ENCODE peak calls at places on chromosome 12, in nine cellular contexts. G is GM12865, D is AG10803, Q is endothelial cell, U is tibial nerve, C is Peyer's patch, V is left ventricle myocardium inferior, Y is Calu3, T is nephron progenitor cell. X is an unnamed sample.

GRCh38 chr12:3537916-3538690 is 47.1 kb downstream of the PRMT8 start:
- DNase-seq in G (no peak), D (no peak), Q (no peak), U (no peak), C (no peak), V (no peak), Y (no peak), T (no peak), X (no peak)

GRCh38 chr12:8038659-8039114 is 6.2 kb downstream of the FOXJ2 start:
- DNase-seq in G (no peak), D (peak; percentile 53), Q (no peak), U (no peak), C (peak; percentile 62), V (peak; percentile 62), Y (peak; percentile 37), T (peak; percentile 53), X (peak; percentile 61)

GRCh38 chr12:117874842-117875434 is 93.9 kb downstream of the KSR2 start:
- DNase-seq in G (peak; percentile 77), D (peak; percentile 62), Q (peak; percentile 87), U (peak; percentile 66), C (peak; percentile 78), V (peak; percentile 63), Y (peak; percentile 87), T (peak; percentile 83), X (peak; percentile 84)

GRCh38 chr12:58703911-58704310 is 216.4 kb downstream of the LRIG3 start:
- DNase-seq in G (no peak), D (peak; percentile 93), Q (no peak), U (no peak), C (no peak), V (no peak), Y (no peak), T (no peak), X (no peak)

GRCh38 chr12:65825573-65826512 is 1.6 kb downstream of the HMGA2 start:
- DNase-seq in G (peak; percentile 24), D (peak; percentile 44), Q (peak; percentile 60), U (no peak), C (peak; percentile 73), V (no peak), Y (peak; percentile 46), T (peak; percentile 57), X (peak; percentile 65)

GRCh38 chr12:71938728-71939385 is at the start of gene TPH2:
- DNase-seq in G (peak; percentile 62), D (peak; percentile 31), Q (peak; percentile 96), U (no peak), C (no peak), V (peak; percentile 20), Y (peak; percentile 82), T (peak; percentile 96), X (peak; percentile 82)

GRCh38 chr12:19912996-19913395 is 455.3 kb upstream of the PDE3A start:
- DNase-seq in G (no peak), D (no peak), Q (no peak), U (no peak), C (peak; percentile 59), V (no peak), Y (no peak), T (no peak), X (no peak)

GRCh38 chr12:121799175-121799841 is 4.5 kb upstream of the SETD1B start:
- DNase-seq in G (peak; percentile 84), D (peak; percentile 92), Q (no peak), U (peak; percentile 63), C (peak; percentile 79), V (peak; percentile 78), Y (peak; percentile 72), T (peak; percentile 57), X (peak; percentile 71)

DNA sequence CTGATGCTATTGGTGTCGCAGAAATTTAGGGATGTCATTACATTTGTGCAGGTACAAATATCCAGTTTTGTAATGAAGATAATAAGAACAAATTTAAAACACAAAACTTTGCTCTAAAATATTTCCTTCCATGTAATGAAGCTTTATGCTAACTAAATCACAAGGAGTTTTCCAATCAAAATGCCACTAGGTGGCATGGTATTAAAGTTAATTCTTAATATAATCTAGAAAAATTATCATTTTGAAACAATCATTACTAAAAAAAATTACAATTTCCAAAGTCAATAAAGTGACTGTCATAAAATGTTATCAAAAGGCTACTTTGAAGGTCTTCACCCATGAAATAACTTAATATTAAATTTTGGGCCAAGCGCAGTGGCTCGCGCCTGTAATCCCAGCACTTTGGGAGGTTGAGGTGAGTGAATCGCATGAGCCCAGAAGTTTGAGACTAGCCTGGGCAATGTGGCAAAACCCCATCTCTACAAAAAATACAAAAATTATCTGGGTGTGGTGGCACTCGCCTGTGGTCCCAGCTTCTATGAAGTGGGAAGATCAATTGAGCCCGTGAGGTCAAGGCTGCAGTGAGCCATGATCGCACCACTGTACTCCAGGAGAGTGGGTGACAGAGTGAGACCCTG is 77.4 kb downstream of the KIF21A start:
- DNase-seq in G (no peak), D (no peak), Q (no peak), U (no peak), C (no peak), V (no peak), Y (no peak), T (no peak), X (no peak)
- TF ChIP-seq CTCF in G (no peak), D (peak; percentile 31), Q (no peak), U (no peak), C (no peak), V (peak; percentile 37), Y (no peak), T (no peak), X (no peak)

DNA sequence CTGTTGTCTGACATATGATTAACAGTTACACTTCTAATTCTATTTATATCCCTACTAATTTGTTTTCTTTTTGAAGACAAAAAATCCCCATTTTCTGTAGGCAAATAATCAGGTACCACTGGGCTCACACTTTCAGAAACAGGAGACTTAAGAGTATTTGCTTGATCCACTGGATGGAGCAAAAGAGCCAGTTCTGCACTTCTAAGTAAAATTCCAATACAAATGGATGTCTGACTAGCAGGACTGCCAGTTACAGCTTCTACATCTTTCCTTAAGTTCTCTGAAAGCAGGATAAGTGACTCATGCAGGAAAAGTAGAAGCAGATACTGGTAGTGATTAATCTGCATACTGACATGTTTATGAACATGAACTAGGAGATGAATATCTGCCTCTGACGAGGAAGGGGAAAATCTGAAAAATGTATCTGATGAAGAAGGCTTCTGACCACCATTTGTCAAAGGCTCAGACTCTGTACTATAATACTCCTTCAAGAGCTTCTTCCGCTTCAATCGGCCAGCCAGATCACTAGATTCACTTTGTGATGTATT is 73.8 kb upstream of the ANKS1B start:
- DNase-seq in G (peak; percentile 42), D (peak; percentile 91), Q (no peak), U (no peak), C (no peak), V (no peak), Y (no peak), T (no peak), X (no peak)
- TF ChIP-seq CTCF in G (peak; percentile 2), D (peak; percentile 70), Q (no peak), U (no peak), C (no peak), V (no peak), Y (no peak), T (no peak), X (no peak)

GRCh38 chr12:51969643-51970042 is 18.1 kb downstream of the ACVR1B start:
- DNase-seq in G (no peak), D (no peak), Q (no peak), U (no peak), C (no peak), V (no peak), Y (no peak), T (no peak), X (no peak)

GRCh38 chr12:51971679-51972423 is 20.4 kb downstream of the ACVR1B start:
- DNase-seq in G (peak; percentile 59), D (peak; percentile 39), Q (no peak), U (no peak), C (no peak), V (no peak), Y (no peak), T (no peak), X (no peak)

GRCh38 chr12:51972849-51973273 is 21.4 kb downstream of the ACVR1B start:
- DNase-seq in G (no peak), D (peak; percentile 72), Q (no peak), U (peak; percentile 35), C (no peak), V (peak; percentile 46), Y (no peak), T (no peak), X (no peak)

GRCh38 chr12:51972424-51972812 is 20.9 kb downstream of the ACVR1B start:
- DNase-seq in G (no peak), D (no peak), Q (no peak), U (no peak), C (no peak), V (no peak), Y (no peak), T (no peak), X (no peak)

DNA sequence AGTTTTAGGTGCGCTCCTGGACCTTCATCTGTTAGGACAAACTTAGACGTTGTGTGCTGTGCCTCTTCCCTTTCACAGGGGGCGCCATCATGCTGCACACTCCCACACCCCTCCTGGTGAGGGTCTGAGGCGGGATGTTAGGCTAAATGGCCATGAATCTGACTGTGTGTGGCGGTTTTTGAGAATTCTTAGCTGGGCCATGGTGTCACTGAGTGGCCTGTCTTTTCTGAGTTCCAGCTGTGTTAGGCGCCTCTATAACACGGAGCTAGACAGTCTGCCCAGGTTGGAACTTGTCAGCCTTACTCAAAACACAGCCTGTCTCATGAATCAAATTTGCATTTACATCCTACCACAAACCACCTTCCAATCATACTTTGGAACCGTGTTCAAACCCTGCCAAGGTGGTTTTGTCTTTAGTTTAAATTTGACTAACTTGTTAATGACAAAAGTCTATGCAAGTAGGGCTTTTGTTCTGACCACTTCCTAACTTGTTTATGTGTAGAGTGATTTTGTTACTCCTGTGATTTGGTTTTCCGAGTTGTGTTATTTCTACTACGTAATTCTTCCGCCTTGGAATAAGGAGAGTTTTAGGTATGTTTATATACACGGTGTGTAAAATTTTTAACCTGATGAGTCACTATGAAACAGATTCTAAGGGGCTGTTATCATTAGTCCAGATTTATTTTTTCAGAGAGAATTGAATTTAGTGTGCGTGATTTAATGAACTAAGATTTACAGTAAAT is 19.6 kb downstream of the ACVR1B start:
- DNase-seq in G (peak; percentile 89), D (no peak), Q (peak; percentile 46), U (no peak), C (no peak), V (no peak), Y (peak; percentile 41), T (peak; percentile 31), X (peak; percentile 35)
- TF ChIP-seq CTCF in G (peak; percentile 51), D (peak; percentile 21), Q (peak; percentile 71), U (no peak), C (peak; percentile 52), V (peak; percentile 37), Y (peak; percentile 70), T (peak; percentile 59), X (peak; percentile 70)

GRCh38 chr12:91630906-91631305 is 448.3 kb upstream of the DCN start:
- DNase-seq in G (no peak), D (no peak), Q (no peak), U (peak; percentile 17), C (no peak), V (no peak), Y (no peak), T (no peak), X (no peak)

GRCh38 chr12:91628656-91629055 is 446.0 kb upstream of the DCN start:
- DNase-seq in G (no peak), D (peak; percentile 57), Q (no peak), U (no peak), C (no peak), V (no peak), Y (no peak), T (no peak), X (no peak)

GRCh38 chr12:91627225-91627624 is 444.6 kb upstream of the DCN start:
- DNase-seq in G (no peak), D (no peak), Q (no peak), U (no peak), C (no peak), V (no peak), Y (no peak), T (no peak), X (no peak)

GRCh38 chr12:91630118-91630517 is 447.5 kb upstream of the DCN start:
- DNase-seq in G (no peak), D (no peak), Q (no peak), U (no peak), C (no peak), V (no peak), Y (no peak), T (no peak), X (no peak)

GRCh38 chr12:91629440-91629839 is 446.8 kb upstream of the DCN start:
- DNase-seq in G (no peak), D (no peak), Q (no peak), U (no peak), C (no peak), V (no peak), Y (no peak), T (no peak), X (no peak)
- TF ChIP-seq CTCF in G (no peak), D (no peak), Q (no peak), U (no peak), C (no peak), V (no peak), Y (no peak), T (no peak), X (no peak)

X was measured in glutamatergic neuron.